ENCODE peak calls at places on chromosomes 4 and X, in seven cellular contexts. P is HepG2; D is NCI-H2081; J is D341Med; M is upper lobe of right lung; O is sigmoid colon; G is T-helper 2 cell treated with Interferon-gamma antibody and Interleukin-4, amounts not matched to agents 5 μg/mL and 100 μg/mL, for 36 hours. E is an unnamed sample.

GRCh38 chrX:9420513-9420912 is 44.3 kb upstream of the TBL1X start:
- DNase-seq in P (no peak), D (peak; percentile 57), J (no peak), M (no peak), O (no peak), G (no peak), E (no peak)

GRCh38 chrX:24774650-24775049 is 80.9 kb downstream of the POLA1 start:
- DNase-seq in P (no peak), D (no peak), J (no peak), M (no peak), O (no peak), G (no peak), E (no peak)

GRCh38 chr4:182015893-182016292 is 227.3 kb upstream of the TENM3 start:
- DNase-seq in P (no peak), D (no peak), J (no peak), M (no peak), O (no peak), G (no peak), E (peak; percentile 52)

GRCh38 chrX:136580316-136580715 is 48.3 kb downstream of the VGLL1 start:
- DNase-seq in P (no peak), D (no peak), J (no peak), M (no peak), O (no peak), G (no peak), E (peak; percentile 23)

GRCh38 chr4:112516076-112516385 is at the start of gene NEUROG2:
- DNase-seq in P (no peak), D (no peak), J (no peak), M (no peak), O (no peak), G (no peak), E (no peak)

GRCh38 chr4:39274503-39274902 is 91.7 kb downstream of the RFC1 start:
- DNase-seq in P (peak; percentile 77), D (no peak), J (no peak), M (no peak), O (no peak), G (no peak), E (no peak)

GRCh38 chrX:9912341-9912740 is 54.8 kb upstream of the CLDN34 start:
- DNase-seq in P (no peak), D (no peak), J (no peak), M (no peak), O (no peak), G (no peak), E (peak; percentile 74)

GRCh38 chr4:147975902-147976301 is 244.0 kb downstream of the ARHGAP10 start:
- DNase-seq in P (no peak), D (no peak), J (no peak), M (no peak), O (no peak), G (no peak), E (peak; percentile 75)

GRCh38 chr4:169179609-169180526 is 90.9 kb downstream of the SH3RF1 start:
- DNase-seq in P (no peak), D (no peak), J (no peak), M (no peak), O (no peak), G (no peak), E (no peak)

GRCh38 chr4:186472948-186473347 is 82.4 kb downstream of the MTNR1A start:
- DNase-seq in P (peak; percentile 16), D (no peak), J (peak; percentile 37), M (no peak), O (no peak), G (no peak), E (peak; percentile 20)

GRCh38 chr4:88008133-88008621 is 742 bp downstream of the PKD2 start:
- DNase-seq in P (peak; percentile 26), D (peak; percentile 29), J (peak; percentile 83), M (peak; percentile 72), O (peak; percentile 75), G (no peak), E (peak; percentile 53)

GRCh38 chrX:139388234-139388633 is 142.3 kb upstream of the F9 start:
- DNase-seq in P (no peak), D (no peak), J (no peak), M (no peak), O (no peak), G (no peak), E (no peak)

GRCh38 chrX:39736219-39737211 is 361.2 kb downstream of the BCOR start:
- DNase-seq in P (no peak), D (no peak), J (no peak), M (peak; percentile 86), O (peak; percentile 96), G (no peak), E (no peak)

GRCh38 chr4:80264825-80265224 is 1.6 kb upstream of the FGF5 start:
- DNase-seq in P (no peak), D (no peak), J (no peak), M (no peak), O (no peak), G (no peak), E (no peak)

GRCh38 chr4:41307633-41308032 is 50.9 kb downstream of the UCHL1 start:
- DNase-seq in P (no peak), D (no peak), J (no peak), M (no peak), O (no peak), G (no peak), E (no peak)

GRCh38 chr4:52019941-52020657 is at the start of gene LRRC66:
- DNase-seq in P (peak; percentile 66), D (no peak), J (no peak), M (no peak), O (no peak), G (no peak), E (no peak)

GRCh38 chrX:153640736-153641574 is 6.0 kb upstream of the DUSP9 start:
- DNase-seq in P (no peak), D (no peak), J (peak; percentile 12), M (no peak), O (no peak), G (no peak), E (no peak)

GRCh38 chr4:2818351-2818939 is 25.2 kb upstream of the ADD1 start:
- DNase-seq in P (no peak), D (peak; percentile 31), J (no peak), M (no peak), O (no peak), G (no peak), E (no peak)

GRCh38 chrX:9089652-9090051 is 55.7 kb upstream of the FAM9B start:
- DNase-seq in P (no peak), D (no peak), J (no peak), M (no peak), O (no peak), G (no peak), E (no peak)

GRCh38 chr4:6395466-6396228 is 76.8 kb downstream of the PPP2R2C start:
- DNase-seq in P (no peak), D (no peak), J (no peak), M (no peak), O (no peak), G (no peak), E (no peak)

GRCh38 chr4:107736924-107737448 is 17.0 kb upstream of the PAPSS1 start:
- DNase-seq in P (peak; percentile 69), D (no peak), J (peak; percentile 69), M (no peak), O (no peak), G (no peak), E (no peak)

GRCh38 chr4:8267077-8267476 is 2.5 kb upstream of the HTRA3 start:
- DNase-seq in P (peak; percentile 52), D (no peak), J (peak; percentile 79), M (peak; percentile 88), O (peak; percentile 90), G (peak; percentile 9), E (peak; percentile 44)

GRCh38 chrX:132491191-132491590 is 2.4 kb upstream of the MBNL3 start:
- DNase-seq in P (peak; percentile 88), D (no peak), J (no peak), M (no peak), O (no peak), G (no peak), E (peak; percentile 17)

GRCh38 chr4:137430171-137430570 is 102.1 kb downstream of the PCDH18 start:
- DNase-seq in P (no peak), D (no peak), J (no peak), M (no peak), O (no peak), G (no peak), E (no peak)

GRCh38 chr4:67087897-67088296 is 457.4 kb downstream of the CENPC start:
- DNase-seq in P (peak; percentile 27), D (no peak), J (peak; percentile 43), M (no peak), O (no peak), G (peak; percentile 13), E (peak; percentile 25)

GRCh38 chr4:165207431-165208321 is at the start of gene KLHL2:
- DNase-seq in P (peak; percentile 49), D (peak; percentile 66), J (peak; percentile 90), M (peak; percentile 93), O (peak; percentile 88), G (peak; percentile 79), E (no peak)

GRCh38 chr4:30536231-30536630 is 183.9 kb upstream of the PCDH7 start:
- DNase-seq in P (no peak), D (no peak), J (no peak), M (no peak), O (no peak), G (no peak), E (no peak)

GRCh38 chr4:82677327-82677726 is 115.5 kb upstream of the TMEM150C start:
- DNase-seq in P (no peak), D (no peak), J (no peak), M (no peak), O (no peak), G (no peak), E (peak; percentile 6)

GRCh38 chrX:6661731-6662130 is 126.8 kb upstream of the VCX3A start:
- DNase-seq in P (no peak), D (no peak), J (no peak), M (no peak), O (no peak), G (no peak), E (no peak)